ENCODE peak calls at places on chromosomes 7 and 10, in seven cellular contexts. One of them, this sample, is unnamed.

GRCh38 chr7:111560773-111561658 is 1.3 kb downstream of the IMMP2L start:
- DNase-seq in GM12892: no peak
- DNase-seq in erythroblast: peak
- DNase-seq in adrenal gland: peak
- DNase-seq in esophagus squamous epithelium: no peak
- DNase-seq in uterus: no peak
- DNase-seq in suprapubic skin: no peak
- DNase-seq in this sample: peak

GRCh38 chr10:34547695-34548094 is 267.4 kb downstream of the PARD3 start:
- DNase-seq in GM12892: no peak
- DNase-seq in uterus: no peak
- DNase-seq in esophagus squamous epithelium: no peak
- DNase-seq in adrenal gland: no peak
- DNase-seq in erythroblast: no peak
- DNase-seq in suprapubic skin: no peak
- DNase-seq in this sample: no peak

GRCh38 chr10:71889388-71889987 is 38.4 kb upstream of the PSAP start:
- DNase-seq in erythroblast: no peak
- DNase-seq in GM12892: no peak
- DNase-seq in esophagus squamous epithelium: no peak
- DNase-seq in adrenal gland: no peak
- DNase-seq in uterus: no peak
- DNase-seq in suprapubic skin: no peak
- DNase-seq in this sample: peak

GRCh38 chr10:11330383-11331020 is 280.9 kb downstream of the USP6NL start:
- DNase-seq in erythroblast: no peak
- DNase-seq in suprapubic skin: no peak
- DNase-seq in GM12892: no peak
- DNase-seq in adrenal gland: no peak
- DNase-seq in esophagus squamous epithelium: no peak
- DNase-seq in uterus: no peak
- DNase-seq in this sample: peak

GRCh38 chr10:64535131-64535867 is 1014.1 kb downstream of the REEP3 start:
- DNase-seq in uterus: no peak
- DNase-seq in GM12892: no peak
- DNase-seq in suprapubic skin: no peak
- DNase-seq in erythroblast: no peak
- DNase-seq in esophagus squamous epithelium: no peak
- DNase-seq in adrenal gland: no peak
- DNase-seq in this sample: no peak

GRCh38 chr10:102752266-102752930 is 8.7 kb downstream of the WBP1L start:
- DNase-seq in adrenal gland: peak
- DNase-seq in uterus: peak
- DNase-seq in GM12892: no peak
- DNase-seq in esophagus squamous epithelium: no peak
- DNase-seq in erythroblast: no peak
- DNase-seq in suprapubic skin: no peak
- DNase-seq in this sample: no peak

GRCh38 chr10:6716521-6716920 is 136.4 kb upstream of the PRKCQ start:
- DNase-seq in erythroblast: no peak
- DNase-seq in adrenal gland: no peak
- DNase-seq in GM12892: no peak
- DNase-seq in uterus: peak
- DNase-seq in esophagus squamous epithelium: no peak
- DNase-seq in suprapubic skin: no peak
- DNase-seq in this sample: no peak

GRCh38 chr7:70614237-70614984 is 517.5 kb upstream of the GALNT17 start:
- DNase-seq in adrenal gland: peak
- DNase-seq in GM12892: no peak
- DNase-seq in uterus: peak
- DNase-seq in suprapubic skin: peak
- DNase-seq in erythroblast: no peak
- DNase-seq in esophagus squamous epithelium: no peak
- DNase-seq in this sample: no peak

GRCh38 chr10:86364551-86365345 is 1.8 kb downstream of the GRID1 start:
- DNase-seq in erythroblast: peak
- DNase-seq in suprapubic skin: peak
- DNase-seq in adrenal gland: peak
- DNase-seq in GM12892: no peak
- DNase-seq in esophagus squamous epithelium: no peak
- DNase-seq in uterus: no peak
- DNase-seq in this sample: no peak

GRCh38 chr10:31602541-31603244 is 283.7 kb downstream of the ZEB1 start:
- DNase-seq in adrenal gland: peak
- DNase-seq in GM12892: no peak
- DNase-seq in esophagus squamous epithelium: no peak
- DNase-seq in erythroblast: peak
- DNase-seq in suprapubic skin: peak
- DNase-seq in uterus: peak
- DNase-seq in this sample: peak

GRCh38 chr10:125231116-125231812 is 70.9 kb upstream of the CTBP2 start:
- DNase-seq in GM12892: no peak
- DNase-seq in esophagus squamous epithelium: no peak
- DNase-seq in adrenal gland: peak
- DNase-seq in uterus: no peak
- DNase-seq in erythroblast: no peak
- DNase-seq in suprapubic skin: no peak
- DNase-seq in this sample: no peak

GRCh38 chr7:95686109-95686508 is 86.2 kb upstream of the DYNC1I1 start:
- DNase-seq in esophagus squamous epithelium: no peak
- DNase-seq in GM12892: no peak
- DNase-seq in adrenal gland: peak
- DNase-seq in suprapubic skin: no peak
- DNase-seq in uterus: peak
- DNase-seq in erythroblast: peak
- DNase-seq in this sample: peak

DNA sequence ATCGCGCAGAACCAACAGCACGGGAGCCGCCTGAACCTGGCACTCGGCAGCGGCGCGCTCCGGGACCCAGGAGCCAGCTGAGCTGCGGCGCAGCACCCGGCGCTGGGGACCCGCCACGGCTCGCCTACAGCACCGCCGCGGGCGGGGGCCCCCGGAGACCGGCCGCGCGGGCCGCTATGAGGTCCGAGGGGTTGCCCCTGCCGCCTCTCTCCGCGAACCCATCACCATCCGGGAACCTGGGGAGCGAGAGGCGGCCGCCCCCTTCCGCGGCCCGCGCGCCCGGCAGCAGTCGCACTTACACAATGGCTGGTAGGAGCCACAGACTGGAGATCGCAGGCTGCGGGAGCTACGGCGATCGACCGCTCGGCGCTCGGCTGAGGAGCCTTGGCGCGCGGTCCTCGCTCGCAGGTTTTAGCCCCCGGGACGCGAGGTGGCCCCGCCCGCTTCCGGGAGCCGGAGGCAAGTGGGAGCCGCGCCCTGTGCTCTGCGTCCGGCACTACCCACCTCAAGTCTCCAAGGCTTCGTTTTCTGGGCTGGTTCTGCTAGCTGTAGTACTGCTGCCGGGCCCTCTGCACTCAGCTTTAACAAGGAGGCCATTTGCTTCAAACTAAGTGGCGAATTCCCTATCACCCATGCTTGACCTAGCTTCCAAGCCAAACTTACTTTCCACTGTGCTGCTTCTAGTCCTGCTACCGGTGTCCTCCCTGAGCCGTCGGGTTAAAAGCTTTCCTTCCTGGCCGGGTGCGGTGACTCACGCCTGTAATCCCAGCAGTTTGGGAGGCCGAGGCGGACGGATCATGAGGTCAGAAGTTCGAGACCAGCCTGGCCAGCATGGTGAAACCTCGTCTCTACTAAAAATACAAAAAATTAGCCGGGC is at the start of gene TPK1:
- DNase-seq in GM12892: peak
- DNase-seq in erythroblast: peak
- DNase-seq in uterus: peak
- DNase-seq in adrenal gland: peak
- DNase-seq in suprapubic skin: peak
- DNase-seq in esophagus squamous epithelium: peak
- DNase-seq in this sample: peak
- TF ChIP-seq POLR2A in GM12892: peak
- TF ChIP-seq POLR2A in erythroblast: peak
- TF ChIP-seq POLR2A in uterus: peak
- TF ChIP-seq POLR2A in adrenal gland: peak
- TF ChIP-seq POLR2A in suprapubic skin: peak
- TF ChIP-seq POLR2A in esophagus squamous epithelium: no peak
- TF ChIP-seq POLR2A in this sample: peak

GRCh38 chr7:149141893-149142292 is 5.4 kb upstream of the ZNF398 start:
- DNase-seq in adrenal gland: no peak
- DNase-seq in uterus: no peak
- DNase-seq in erythroblast: no peak
- DNase-seq in suprapubic skin: no peak
- DNase-seq in GM12892: no peak
- DNase-seq in esophagus squamous epithelium: no peak
- DNase-seq in this sample: no peak

GRCh38 chr7:149147730-149148653 is 739 bp downstream of the ZNF398 start:
- DNase-seq in suprapubic skin: peak
- DNase-seq in erythroblast: peak
- DNase-seq in esophagus squamous epithelium: no peak
- DNase-seq in uterus: no peak
- DNase-seq in GM12892: peak
- DNase-seq in adrenal gland: peak
- DNase-seq in this sample: peak

GRCh38 chr7:149150981-149151380 is 3.7 kb downstream of the ZNF398 start:
- DNase-seq in adrenal gland: no peak
- DNase-seq in erythroblast: no peak
- DNase-seq in uterus: no peak
- DNase-seq in suprapubic skin: no peak
- DNase-seq in GM12892: no peak
- DNase-seq in esophagus squamous epithelium: no peak
- DNase-seq in this sample: no peak

GRCh38 chr7:149144996-149145850 is 2.0 kb upstream of the ZNF398 start:
- DNase-seq in adrenal gland: no peak
- DNase-seq in esophagus squamous epithelium: no peak
- DNase-seq in GM12892: no peak
- DNase-seq in erythroblast: peak
- DNase-seq in suprapubic skin: no peak
- DNase-seq in uterus: no peak
- DNase-seq in this sample: no peak

GRCh38 chr7:149147072-149147729 is at the start of gene ZNF398:
- DNase-seq in erythroblast: peak
- DNase-seq in GM12892: peak
- DNase-seq in suprapubic skin: peak
- DNase-seq in uterus: peak
- DNase-seq in adrenal gland: peak
- DNase-seq in esophagus squamous epithelium: peak
- DNase-seq in this sample: peak
- TF ChIP-seq POLR2A in erythroblast: peak
- TF ChIP-seq POLR2A in GM12892: peak
- TF ChIP-seq POLR2A in suprapubic skin: no peak
- TF ChIP-seq POLR2A in uterus: no peak
- TF ChIP-seq POLR2A in adrenal gland: peak
- TF ChIP-seq POLR2A in esophagus squamous epithelium: no peak
- TF ChIP-seq POLR2A in this sample: peak

GRCh38 chr10:77788496-77789010 is 138.0 kb downstream of the DLG5 start:
- DNase-seq in erythroblast: no peak
- DNase-seq in suprapubic skin: no peak
- DNase-seq in GM12892: no peak
- DNase-seq in uterus: no peak
- DNase-seq in esophagus squamous epithelium: no peak
- DNase-seq in adrenal gland: no peak
- DNase-seq in this sample: no peak

GRCh38 chr10:77789016-77789415 is 137.5 kb downstream of the DLG5 start:
- DNase-seq in uterus: no peak
- DNase-seq in suprapubic skin: no peak
- DNase-seq in erythroblast: no peak
- DNase-seq in adrenal gland: no peak
- DNase-seq in esophagus squamous epithelium: no peak
- DNase-seq in GM12892: no peak
- DNase-seq in this sample: no peak

GRCh38 chr10:77789861-77790260 is 136.7 kb downstream of the DLG5 start:
- DNase-seq in GM12892: no peak
- DNase-seq in esophagus squamous epithelium: no peak
- DNase-seq in erythroblast: no peak
- DNase-seq in uterus: no peak
- DNase-seq in adrenal gland: no peak
- DNase-seq in suprapubic skin: no peak
- DNase-seq in this sample: no peak

GRCh38 chr10:77784856-77785255 is 141.7 kb downstream of the DLG5 start:
- DNase-seq in esophagus squamous epithelium: no peak
- DNase-seq in erythroblast: no peak
- DNase-seq in GM12892: no peak
- DNase-seq in suprapubic skin: no peak
- DNase-seq in adrenal gland: no peak
- DNase-seq in uterus: no peak
- DNase-seq in this sample: peak

DNA sequence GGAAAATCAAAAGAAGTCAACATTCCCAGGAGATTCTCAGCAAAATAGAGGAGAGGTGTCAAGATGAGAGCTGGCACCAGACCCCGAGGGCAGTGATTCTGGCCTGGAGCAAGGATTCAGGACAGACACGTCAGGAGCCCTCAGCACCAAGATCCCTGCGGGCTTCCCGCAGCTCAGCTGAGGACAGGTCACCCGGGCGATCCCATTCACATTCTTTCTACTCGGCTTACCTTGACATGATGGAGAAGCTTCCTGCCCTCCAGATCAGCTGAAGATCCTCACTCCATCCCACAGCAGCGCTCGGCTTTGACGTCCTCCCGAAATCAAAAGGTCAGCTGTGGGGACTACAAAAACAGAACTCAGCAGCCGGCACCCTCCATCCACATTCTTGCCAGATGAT is 139.1 kb downstream of the DLG5 start:
- DNase-seq in GM12892: no peak
- DNase-seq in esophagus squamous epithelium: no peak
- DNase-seq in adrenal gland: no peak
- DNase-seq in uterus: no peak
- DNase-seq in suprapubic skin: no peak
- DNase-seq in erythroblast: no peak
- DNase-seq in this sample: no peak
- TF ChIP-seq POLR2A in GM12892: no peak
- TF ChIP-seq POLR2A in esophagus squamous epithelium: no peak
- TF ChIP-seq POLR2A in adrenal gland: no peak
- TF ChIP-seq POLR2A in uterus: no peak
- TF ChIP-seq POLR2A in suprapubic skin: no peak
- TF ChIP-seq POLR2A in erythroblast: no peak
- TF ChIP-seq POLR2A in this sample: no peak

GRCh38 chr10:110872984-110873569 is 1.3 kb downstream of the PDCD4 start:
- DNase-seq in GM12892: no peak
- DNase-seq in adrenal gland: no peak
- DNase-seq in erythroblast: peak
- DNase-seq in suprapubic skin: no peak
- DNase-seq in uterus: no peak
- DNase-seq in esophagus squamous epithelium: no peak
- DNase-seq in this sample: peak

GRCh38 chr10:110873951-110874350 is 2.2 kb downstream of the PDCD4 start:
- DNase-seq in suprapubic skin: no peak
- DNase-seq in erythroblast: no peak
- DNase-seq in GM12892: no peak
- DNase-seq in esophagus squamous epithelium: no peak
- DNase-seq in uterus: no peak
- DNase-seq in adrenal gland: no peak
- DNase-seq in this sample: peak

GRCh38 chr10:110871236-110872084 is at the start of gene PDCD4:
- DNase-seq in GM12892: peak
- DNase-seq in esophagus squamous epithelium: peak
- DNase-seq in erythroblast: peak
- DNase-seq in adrenal gland: peak
- DNase-seq in uterus: peak
- DNase-seq in suprapubic skin: peak
- DNase-seq in this sample: peak

GRCh38 chr10:110870823-110871235 is 899 bp upstream of the PDCD4 start:
- DNase-seq in GM12892: no peak
- DNase-seq in esophagus squamous epithelium: no peak
- DNase-seq in adrenal gland: peak
- DNase-seq in erythroblast: peak
- DNase-seq in uterus: no peak
- DNase-seq in suprapubic skin: no peak
- DNase-seq in this sample: peak

GRCh38 chr10:110872145-110872983 is 636 bp downstream of the PDCD4 start:
- DNase-seq in uterus: peak
- DNase-seq in erythroblast: peak
- DNase-seq in suprapubic skin: peak
- DNase-seq in esophagus squamous epithelium: no peak
- DNase-seq in adrenal gland: peak
- DNase-seq in GM12892: no peak
- DNase-seq in this sample: peak
- TF ChIP-seq POLR2A in uterus: peak
- TF ChIP-seq POLR2A in erythroblast: peak
- TF ChIP-seq POLR2A in suprapubic skin: peak
- TF ChIP-seq POLR2A in esophagus squamous epithelium: no peak
- TF ChIP-seq POLR2A in adrenal gland: peak
- TF ChIP-seq POLR2A in GM12892: peak
- TF ChIP-seq POLR2A in this sample: no peak